ENCODE peak calls at places on chromosomes 6 and 20, in four cellular contexts. F is cardiac muscle cell, C is astrocyte of the spinal cord, N is brain microvascular endothelial cell. M is an unnamed sample.
A peak's percentile ranks its signal among the peaks of the same experiment; 100 is the strongest.

GRCh38 chr6:70411948-70412796 is 1.1 kb upstream of the FAM135A start:
- DNase-seq in C (no peak), N (no peak), F (no peak), M (no peak)

GRCh38 chr20:20743511-20744169 is 31.2 kb upstream of the RALGAPA2 start:
- DNase-seq in F (peak; percentile 84), C (peak; percentile 14), N (no peak), M (no peak)

GRCh38 chr6:149513915-149514314 is 29.1 kb upstream of the ZC3H12D start:
- DNase-seq in C (peak; percentile 7), F (peak; percentile 23), N (no peak), M (no peak)

GRCh38 chr6:4957521-4958231 is 46.2 kb downstream of the RPP40 start:
- DNase-seq in F (no peak), C (no peak), N (no peak), M (no peak)

GRCh38 chr6:170360476-170360875 is 53.9 kb downstream of the FAM120B start:
- DNase-seq in C (no peak), N (peak; percentile 12), F (peak; percentile 23), M (no peak)

GRCh38 chr6:16238057-16238657 is at the start of gene GMPR:
- DNase-seq in F (peak; percentile 72), N (no peak), C (peak; percentile 59), M (no peak)

GRCh38 chr6:158503846-158504245 is 56.0 kb upstream of the TMEM181 start:
- DNase-seq in C (no peak), F (no peak), N (no peak), M (no peak)

GRCh38 chr6:166109608-166110007 is 58.0 kb downstream of the TBXT start:
- DNase-seq in C (no peak), F (no peak), N (no peak), M (no peak)

GRCh38 chr6:145699462-145699861 is 35.9 kb downstream of the EPM2A start:
- DNase-seq in F (peak; percentile 69), C (peak; percentile 65), N (peak; percentile 69), M (no peak)

GRCh38 chr20:24007758-24008157 is 19.2 kb upstream of the GGTLC1 start:
- DNase-seq in C (no peak), F (no peak), N (no peak), M (no peak)

GRCh38 chr6:78623567-78623966 is 243.8 kb upstream of the IRAK1BP1 start:
- DNase-seq in F (no peak), N (no peak), C (no peak), M (no peak)

GRCh38 chr6:47836046-47836445 is 54.2 kb downstream of the OPN5 start:
- DNase-seq in F (no peak), C (no peak), N (no peak), M (no peak)

DNA sequence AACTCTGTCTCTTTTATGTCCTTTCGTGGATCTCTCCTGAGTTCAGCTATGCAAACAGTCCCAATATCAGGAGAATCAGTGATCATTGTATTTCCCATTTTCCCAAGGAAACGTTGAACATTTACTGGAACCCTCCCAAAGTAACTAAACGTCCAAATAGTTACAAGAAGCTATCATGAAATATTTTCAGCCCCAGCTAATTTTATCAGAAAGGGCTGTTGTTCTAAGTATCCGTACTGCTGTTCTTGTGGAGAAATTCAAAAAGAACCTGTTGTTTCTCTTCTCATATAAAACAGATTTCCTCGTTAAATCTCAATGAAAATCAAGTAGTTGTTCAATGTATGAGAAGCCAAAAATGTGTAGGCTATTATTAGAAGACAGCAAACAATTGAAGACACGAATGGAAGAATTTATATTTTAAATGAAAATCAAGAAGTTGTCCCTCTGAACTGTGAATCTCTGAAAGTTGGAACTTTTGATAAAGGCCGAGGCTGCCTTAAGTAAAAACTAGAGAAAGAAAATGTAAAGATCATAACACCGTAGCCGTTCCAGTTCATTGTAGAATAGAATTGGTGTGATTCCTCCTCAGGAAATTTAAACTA is 107.6 kb downstream of the HFE start:
- DNase-seq in C (peak; percentile 27), N (no peak), F (peak; percentile 16), M (no peak)
- H3K4me3 ChIP-seq in C (peak overlapping the region; percentile 66), N (peak overlapping the region; percentile 73), F (peak overlapping the region; percentile 75), M (peak overlapping the region; percentile 85)

GRCh38 chr6:123430966-123431365 is 205.8 kb downstream of the TRDN start:
- DNase-seq in F (no peak), N (no peak), C (no peak), M (no peak)
- TF ChIP-seq CTCF in F (no peak), N (no peak), C (no peak), M (no peak)

DNA sequence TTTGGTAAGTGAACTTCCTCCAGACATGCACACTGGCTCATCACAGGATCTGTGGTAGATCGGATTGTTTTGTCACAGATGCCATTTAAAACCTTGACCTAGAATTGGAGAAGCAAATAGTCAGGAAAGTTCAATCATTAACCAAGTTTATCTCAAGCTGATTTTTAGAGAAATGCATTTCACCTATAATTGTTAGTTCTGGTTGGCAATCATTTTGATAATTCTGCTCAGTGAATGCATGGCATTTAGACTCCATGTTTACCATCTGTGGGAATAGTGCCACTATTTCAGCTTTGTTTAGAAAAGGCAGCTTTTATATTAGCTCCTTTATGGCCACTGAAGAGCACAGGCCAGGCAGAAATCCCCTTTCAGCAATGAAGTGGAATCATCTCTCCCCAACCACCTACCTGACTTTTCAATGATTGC is 73.9 kb upstream of the IPCEF1 start:
- DNase-seq in C (no peak), N (no peak), F (no peak), M (no peak)
- H3K4me3 ChIP-seq in C (no peak overlapping the region), N (no peak overlapping the region), F (no peak overlapping the region), M (no peak overlapping the region)

GRCh38 chr6:130138116-130138908 is 84.4 kb downstream of the SAMD3 start:
- DNase-seq in F (no peak), N (no peak), C (no peak), M (no peak)

GRCh38 chr6:130132286-130132701 is 90.5 kb downstream of the SAMD3 start:
- DNase-seq in N (no peak), F (no peak), C (no peak), M (no peak)

GRCh38 chr6:130138909-130139242 is 83.9 kb downstream of the SAMD3 start:
- DNase-seq in F (no peak), N (no peak), C (no peak), M (no peak)

GRCh38 chr6:130136803-130137202 is 85.9 kb downstream of the SAMD3 start:
- DNase-seq in C (no peak), N (no peak), F (no peak), M (no peak)

GRCh38 chr6:130134594-130134993 is 88.2 kb downstream of the SAMD3 start:
- DNase-seq in N (no peak), F (no peak), C (no peak), M (no peak)
- TF ChIP-seq CTCF in N (no peak), F (no peak), C (no peak), M (no peak)

GRCh38 chr20:61789329-61789728 is 276.4 kb downstream of the TAF4 start:
- DNase-seq in F (no peak), N (no peak), C (no peak), M (no peak)

GRCh38 chr20:61791995-61792394 is 273.7 kb downstream of the TAF4 start:
- DNase-seq in F (no peak), C (no peak), N (no peak), M (no peak)

GRCh38 chr20:61786230-61786629 is 279.5 kb downstream of the TAF4 start:
- DNase-seq in C (no peak), F (no peak), N (no peak), M (no peak)

GRCh38 chr20:61788343-61788742 is 277.3 kb downstream of the TAF4 start:
- DNase-seq in N (no peak), C (no peak), F (no peak), M (no peak)

DNA sequence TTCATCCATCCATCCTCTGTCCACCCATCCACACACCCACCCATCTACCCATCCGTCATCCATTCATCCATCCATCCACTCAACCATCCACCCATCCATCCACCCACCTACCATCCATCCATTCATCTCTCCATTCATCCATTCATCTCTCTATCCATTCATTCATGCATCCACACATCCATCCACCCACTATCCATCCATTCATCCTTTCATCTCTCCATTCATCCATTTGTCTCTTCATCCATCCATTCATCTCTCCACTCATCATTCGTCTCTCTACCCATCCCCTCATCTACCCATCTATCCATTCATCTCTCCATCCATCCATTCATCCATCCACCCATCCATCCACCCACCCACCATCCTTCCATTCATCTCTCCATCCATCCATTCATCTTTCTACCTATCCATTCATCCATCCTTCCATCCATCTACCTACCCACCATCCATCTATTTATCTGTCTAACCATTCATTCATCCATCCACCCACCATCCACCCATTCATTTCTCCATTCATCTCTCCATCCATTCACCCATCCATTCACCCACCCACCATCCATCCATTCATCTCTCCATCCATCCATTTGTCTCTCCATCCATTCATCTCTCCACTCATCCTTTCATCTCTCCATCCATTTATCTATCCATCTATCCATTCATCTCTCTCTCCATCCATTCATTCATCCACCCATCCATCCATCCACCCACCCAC is 275.4 kb downstream of the TAF4 start:
- DNase-seq in F (no peak), C (no peak), N (no peak), M (no peak)
- H3K4me3 ChIP-seq in F (no peak overlapping the region), C (no peak overlapping the region), N (no peak overlapping the region), M (no peak overlapping the region)

M was measured in AG04449.